ENCODE peak calls at places on chromosomes 1 and 21, in five cellular contexts. C is pancreas; H is fibroblast of lung; U is K562; T is CD8-positive, alpha-beta T cell. N is an unnamed sample.

GRCh38 chr1:40477680-40478057 is 579 bp downstream of the ZFP69 start:
- DNase-seq in C (no peak), U (peak; percentile 47), H (peak; percentile 28), T (peak; percentile 2), N (peak; percentile 21)

GRCh38 chr1:221045842-221046831 is 166.9 kb downstream of the HLX start:
- DNase-seq in H (peak; percentile 39), U (no peak), C (no peak), T (no peak), N (no peak)

GRCh38 chr1:8349961-8350360 is 32.0 kb downstream of the SLC45A1 start:
- DNase-seq in U (no peak), C (no peak), H (no peak), T (no peak), N (no peak)

GRCh38 chr1:111082421-111083192 is 57.3 kb downstream of the DRAM2 start:
- DNase-seq in H (peak; percentile 37), C (no peak), U (no peak), T (no peak), N (no peak)

GRCh38 chr1:193058529-193059281 is 455 bp downstream of the UCHL5 start:
- DNase-seq in C (peak; percentile 14), U (peak; percentile 52), H (peak; percentile 61), T (peak; percentile 45), N (peak; percentile 40)

GRCh38 chr1:7594714-7595295 is 176.3 kb upstream of the VAMP3 start:
- DNase-seq in H (no peak), T (no peak), U (no peak), C (no peak), N (no peak)

GRCh38 chr1:88802950-88803349 is 88.4 kb downstream of the GTF2B start:
- DNase-seq in C (no peak), H (peak; percentile 77), T (no peak), U (no peak), N (no peak)

GRCh38 chr1:59427155-59427554 is 130.3 kb downstream of the FGGY start:
- DNase-seq in H (peak; percentile 85), C (no peak), U (peak; percentile 39), T (no peak), N (no peak)

GRCh38 chr1:156601892-156602291 is 613 bp upstream of the GPATCH4 start:
- DNase-seq in T (no peak), U (no peak), C (no peak), H (no peak), N (no peak)

GRCh38 chr1:25737151-25737550 is 62.8 kb upstream of the SELENON start:
- DNase-seq in H (no peak), U (no peak), C (no peak), T (no peak), N (no peak)

GRCh38 chr1:245771521-245772281 is 616.9 kb downstream of the KIF26B start:
- DNase-seq in H (peak; percentile 99), U (no peak), C (no peak), T (no peak), N (no peak)

GRCh38 chr21:9741343-9741742 is 780.0 kb upstream of the TPTE start:
- DNase-seq in U (no peak), T (no peak), H (no peak), C (no peak), N (no peak)

GRCh38 chr1:25208127-25208526 is 24.2 kb downstream of the SYF2 start:
- DNase-seq in U (no peak), H (no peak), C (no peak), T (no peak), N (no peak)

GRCh38 chr1:219650880-219651279 is 38.0 kb upstream of the ZC3H11B start:
- DNase-seq in C (no peak), T (no peak), U (no peak), H (peak; percentile 52), N (no peak)

GRCh38 chr1:228668553-228669400 is 66.5 kb upstream of the RHOU start:
- DNase-seq in H (peak; percentile 20), T (no peak), U (no peak), C (peak; percentile 39), N (no peak)

GRCh38 chr1:59499273-59499955 is 202.5 kb downstream of the FGGY start:
- DNase-seq in H (peak; percentile 55), T (no peak), U (no peak), C (no peak), N (no peak)

GRCh38 chr1:50110084-50110615 is 1.4 kb downstream of the ELAVL4 start:
- DNase-seq in H (no peak), T (no peak), C (no peak), U (no peak), N (no peak)

GRCh38 chr1:92483442-92484170 is 3.1 kb downstream of the GFI1 start:
- DNase-seq in U (no peak), T (no peak), C (peak; percentile 74), H (no peak), N (no peak)

GRCh38 chr1:110237406-110238152 is 27.5 kb downstream of the KCNC4 start:
- DNase-seq in H (peak; percentile 29), U (no peak), T (no peak), C (no peak), N (no peak)

GRCh38 chr1:181038399-181038873 is 4.7 kb downstream of the MR1 start:
- DNase-seq in U (peak; percentile 87), H (peak; percentile 58), T (peak; percentile 41), C (peak; percentile 40), N (peak; percentile 73)

GRCh38 chr1:56803561-56804156 is 15.5 kb downstream of the FYB2 start:
- DNase-seq in T (no peak), H (no peak), U (peak; percentile 45), C (no peak), N (peak; percentile 23)

GRCh38 chr1:202311880-202312635 is 29.7 kb downstream of the UBE2T start:
- DNase-seq in H (no peak), U (no peak), C (no peak), T (no peak), N (no peak)

GRCh38 chr21:35178812-35179211 is 129.7 kb upstream of the RUNX1 start:
- DNase-seq in C (no peak), U (no peak), T (no peak), H (peak; percentile 69), N (no peak)
- H3K4me3 ChIP-seq in C (no peak overlapping the region), U (no peak overlapping the region), T (no peak overlapping the region), H (no peak overlapping the region), N (no peak overlapping the region)

GRCh38 chr21:38807481-38807880 is 1.8 kb downstream of the ETS2 start:
- DNase-seq in C (no peak), T (no peak), U (no peak), H (no peak), N (peak; percentile 94)

GRCh38 chr21:38806153-38806941 is 618 bp downstream of the ETS2 start:
- DNase-seq in T (peak; percentile 11), H (peak; percentile 10), C (peak; percentile 18), U (peak; percentile 53), N (no peak)

GRCh38 chr21:38809170-38809878 is 3.6 kb downstream of the ETS2 start:
- DNase-seq in H (no peak), T (no peak), C (no peak), U (no peak), N (no peak)

GRCh38 chr21:38806942-38807284 is 1.2 kb downstream of the ETS2 start:
- DNase-seq in H (peak; percentile 42), T (no peak), U (peak; percentile 28), C (no peak), N (peak; percentile 50)

GRCh38 chr21:38807987-38808386 is 2.3 kb downstream of the ETS2 start:
- DNase-seq in T (no peak), C (no peak), H (no peak), U (no peak), N (no peak)
- H3K4me1 ChIP-seq in T (peaks cover 8% of the 10 kb centered on the region), C (no peaks in the 10 kb centered on the region), H (peaks cover 5% of the 10 kb centered on the region), U (peaks cover 36% of the 10 kb centered on the region), N (peaks cover 39% of the 10 kb centered on the region)

DNA sequence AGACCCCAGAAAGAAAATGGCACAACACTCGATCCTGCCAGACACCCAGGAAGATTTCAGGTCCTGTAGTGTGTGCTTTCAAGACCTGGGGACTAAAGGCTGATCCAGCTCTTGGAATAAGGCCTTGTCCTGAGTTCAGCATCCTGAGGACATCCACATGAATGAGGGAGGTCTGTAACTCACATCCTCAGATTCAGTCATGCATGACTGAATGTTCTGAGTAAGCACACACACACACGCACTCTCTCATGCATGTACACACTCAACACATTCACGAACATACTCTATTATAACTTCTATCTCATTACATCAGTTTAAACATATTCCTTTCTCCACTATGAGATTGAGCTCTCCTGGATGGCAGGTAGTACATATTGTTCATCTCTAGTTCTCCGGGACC is 273.4 kb upstream of the BEND5 start:
- DNase-seq in C (no peak), U (no peak), T (no peak), H (no peak), N (no peak)
- H3K9me3 ChIP-seq in C (no peaks in the 10 kb centered on the region), U (no peaks in the 10 kb centered on the region), T (no peaks in the 10 kb centered on the region), H (no peaks in the 10 kb centered on the region), N (no peaks in the 10 kb centered on the region)

GRCh38 chr1:44221793-44222192 is 8.5 kb downstream of the DMAP1 start:
- DNase-seq in U (no peak), T (no peak), C (no peak), H (no peak), N (no peak)
- H3K4me3 ChIP-seq in U (no peak overlapping the region), T (no peak overlapping the region), C (no peak overlapping the region), H (no peak overlapping the region), N (no peak overlapping the region)

GRCh38 chr1:2269922-2270259 is 41.8 kb downstream of the SKI start:
- DNase-seq in H (no peak), U (no peak), T (no peak), C (no peak), N (no peak)

GRCh38 chr1:2272686-2273400 is 44.7 kb downstream of the SKI start:
- DNase-seq in C (no peak), H (no peak), T (no peak), U (no peak), N (no peak)

GRCh38 chr1:2270260-2271100 is 42.4 kb downstream of the SKI start:
- DNase-seq in T (no peak), U (no peak), C (no peak), H (no peak), N (no peak)

GRCh38 chr1:2271841-2272655 is 43.9 kb downstream of the SKI start:
- DNase-seq in U (peak; percentile 55), T (no peak), C (no peak), H (no peak), N (no peak)

GRCh38 chr1:2271134-2271785 is 43.1 kb downstream of the SKI start:
- DNase-seq in C (no peak), H (no peak), T (no peak), U (no peak), N (no peak)
- H3K4me1 ChIP-seq in C (peaks cover 2% of the 10 kb centered on the region), H (peaks cover 29% of the 10 kb centered on the region), T (peaks cover 92% of the 10 kb centered on the region), U (peaks cover 85% of the 10 kb centered on the region), N (peaks cover 16% of the 10 kb centered on the region)

GRCh38 chr1:115176189-115176588 is 86.9 kb upstream of the TSPAN2 start:
- DNase-seq in C (peak; percentile 23), U (no peak), H (no peak), T (no peak), N (no peak)
- H3K9me3 ChIP-seq in C (no peaks in the 10 kb centered on the region), U (no peaks in the 10 kb centered on the region), H (no peaks in the 10 kb centered on the region), T (no peaks in the 10 kb centered on the region), N (no peaks in the 10 kb centered on the region)